ENCODE peak calls at places on chromosomes 13 and 19, in five cellular contexts. B is tibial nerve, S is fibroblast of lung, V is body of pancreas, U is keratinocyte. W is an unnamed sample.

GRCh38 chr13:42494157-42494556 is 79.8 kb upstream of the TNFSF11 start:
- DNase-seq in B (no peak), S (no peak), V (no peak), U (no peak), W (no peak)

GRCh38 chr19:11090264-11091032 is 1.2 kb downstream of the LDLR start:
- DNase-seq in S (peak), U (no peak), B (peak), V (peak), W (peak)

GRCh38 chr19:39384839-39385568 is 5.9 kb downstream of the PAF1 start:
- DNase-seq in B (no peak), S (no peak), U (no peak), V (no peak), W (no peak)

GRCh38 chr13:39047560-39047959 is 9.3 kb downstream of the NHLRC3 start:
- DNase-seq in V (no peak), B (no peak), U (no peak), S (no peak), W (no peak)

GRCh38 chr19:55621673-55622231 is 2.6 kb downstream of the ZNF784 start:
- DNase-seq in B (no peak), U (no peak), V (no peak), S (no peak), W (no peak)

GRCh38 chr19:50820549-50821247 is 2.9 kb downstream of the KLK1 start:
- DNase-seq in V (peak), S (no peak), B (no peak), U (no peak), W (no peak)

GRCh38 chr13:77599351-77599750 is 63.8 kb downstream of the SCEL start:
- DNase-seq in V (no peak), S (no peak), U (no peak), B (no peak), W (no peak)

GRCh38 chr13:20430296-20430695 is 95.4 kb downstream of the CRYL1 start:
- DNase-seq in S (no peak), V (no peak), U (no peak), B (no peak), W (no peak)

GRCh38 chr19:4054471-4055208 is 12.1 kb downstream of the ZBTB7A start:
- DNase-seq in U (no peak), V (no peak), B (no peak), S (no peak), W (no peak)

GRCh38 chr13:35144496-35144895 is 202.4 kb downstream of the NBEA start:
- DNase-seq in V (no peak), B (no peak), S (no peak), U (no peak), W (no peak)

GRCh38 chr19:35486268-35486708 is 4.0 kb downstream of the KRTDAP start:
- DNase-seq in B (no peak), V (no peak), U (no peak), S (no peak), W (no peak)

GRCh38 chr19:56133858-56134654 is 7.0 kb upstream of the ZNF444 start:
- DNase-seq in S (no peak), U (no peak), V (no peak), B (no peak), W (no peak)

GRCh38 chr13:110913911-110914292 is 967 bp downstream of the ANKRD10 start:
- DNase-seq in U (no peak), V (no peak), S (no peak), B (no peak), W (no peak)

GRCh38 chr19:3375221-3376088 is 9.1 kb downstream of the NFIC start:
- DNase-seq in V (peak), B (peak), S (peak), U (no peak), W (no peak)

GRCh38 chr19:23415561-23416191 is 20.4 kb upstream of the ZNF91 start:
- DNase-seq in B (no peak), S (no peak), V (no peak), U (no peak), W (no peak)

GRCh38 chr13:102091231-102091630 is 310.6 kb downstream of the FGF14 start:
- DNase-seq in U (no peak), V (no peak), S (no peak), B (no peak), W (no peak)

GRCh38 chr19:2245273-2245672 is 3.9 kb upstream of the AMH start:
- DNase-seq in V (no peak), B (no peak), U (no peak), S (no peak), W (no peak)

GRCh38 chr13:114067886-114068722 is 64.3 kb downstream of the RASA3 start:
- DNase-seq in U (no peak), S (no peak), V (no peak), B (no peak), W (no peak)

GRCh38 chr19:28614634-28615545 is 598.1 kb downstream of the UQCRFS1 start:
- DNase-seq in V (no peak), S (no peak), B (no peak), U (no peak), W (no peak)

GRCh38 chr13:102700088-102701031 is 5.5 kb upstream of the METTL21C start:
- DNase-seq in B (no peak), S (peak), U (no peak), V (no peak), W (no peak)

GRCh38 chr13:110197471-110197870 is 109.5 kb downstream of the COL4A1 start:
- DNase-seq in U (no peak), B (no peak), V (no peak), S (no peak), W (no peak)

GRCh38 chr19:2546128-2547032 is 70.5 kb downstream of the GADD45B start:
- DNase-seq in U (no peak), B (peak), V (peak), S (peak), W (no peak)

GRCh38 chr13:82566864-82567263 is 1315.4 kb downstream of the SLITRK1 start:
- DNase-seq in S (no peak), B (no peak), V (no peak), U (no peak), W (no peak)

GRCh38 chr13:75876371-75877050 is 240.4 kb downstream of the LMO7 start:
- DNase-seq in B (peak), V (peak), S (peak), U (peak), W (no peak)

GRCh38 chr19:5035817-5036732 is 67.2 kb downstream of the KDM4B start:
- DNase-seq in U (no peak), V (no peak), B (no peak), S (no peak), W (no peak)

GRCh38 chr13:34926513-34926912 is 15.6 kb upstream of the NBEA start:
- DNase-seq in S (peak), B (no peak), V (no peak), U (no peak), W (peak)

GRCh38 chr19:17790059-17790780 is 4.7 kb upstream of the B3GNT3 start:
- DNase-seq in B (no peak), V (no peak), S (no peak), U (no peak), W (no peak)

GRCh38 chr13:110815471-110816204 is 99.2 kb downstream of the ANKRD10 start:
- DNase-seq in V (no peak), B (no peak), U (no peak), S (no peak), W (peak)

GRCh38 chr19:10118960-10119359 is 739 bp downstream of the EIF3G start:
- DNase-seq in V (no peak), B (no peak), U (no peak), S (no peak), W (no peak)

GRCh38 chr13:47908200-47908902 is 92.7 kb downstream of the SUCLA2 start:
- DNase-seq in S (peak), B (no peak), U (no peak), V (no peak), W (peak)

GRCh38 chr19:38683393-38684077 is 36.1 kb downstream of the ACTN4 start:
- DNase-seq in B (no peak), V (peak), S (peak), U (peak), W (peak)

GRCh38 chr13:21913010-21913409 is 242.1 kb downstream of the FGF9 start:
- DNase-seq in U (no peak), B (no peak), V (no peak), S (no peak), W (no peak)

GRCh38 chr13:99206873-99207272 is 6.2 kb downstream of the UBAC2 start:
- DNase-seq in U (no peak), V (no peak), B (no peak), S (no peak), W (no peak)

GRCh38 chr19:33133438-33134031 is 1.6 kb downstream of the WDR88 start:
- DNase-seq in U (no peak), S (peak), B (no peak), V (no peak), W (no peak)

GRCh38 chr19:50710094-50710493 is 9.5 kb downstream of the SHANK1 start:
- DNase-seq in B (no peak), S (no peak), U (no peak), V (no peak), W (no peak)

GRCh38 chr13:114135731-114136171 is 3.3 kb upstream of the RASA3 start:
- DNase-seq in V (no peak), U (no peak), S (no peak), B (no peak), W (no peak)

GRCh38 chr19:40780582-40780981 is 2.5 kb downstream of the RAB4B start:
- DNase-seq in B (no peak), V (no peak), S (no peak), U (no peak), W (no peak)
- H3K27ac ChIP-seq in B (no peak), V (no peak), S (no peak), U (no peak), W (no peak)

DNA sequence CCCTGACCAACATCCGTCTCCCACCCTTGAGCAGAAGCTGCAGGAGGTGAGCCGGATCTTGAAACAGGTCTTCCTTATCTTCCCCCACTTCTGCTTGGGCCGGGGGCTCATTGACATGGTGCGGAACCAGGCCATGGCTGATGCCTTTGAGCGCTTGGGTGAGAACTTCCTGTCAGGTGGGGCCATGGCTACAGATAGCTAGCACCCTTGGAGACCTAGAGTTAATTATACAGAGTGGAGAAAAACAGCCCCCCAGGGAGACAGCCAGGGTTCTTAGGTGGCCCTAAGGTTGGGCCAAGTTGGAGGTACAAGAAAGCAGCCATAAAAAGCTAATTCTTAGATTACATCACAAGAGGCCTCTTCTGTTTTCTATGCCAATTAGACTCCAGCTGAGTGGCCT is 8.9 kb upstream of the ARHGAP45 start:
- DNase-seq in U (no peak), S (no peak), B (no peak), V (no peak), W (no peak)
- H3K27ac ChIP-seq in U (no peak), S (no peak), B (no peak), V (no peak), W (no peak)

GRCh38 chr19:18978616-18979015 is 37.6 kb upstream of the HOMER3 start:
- DNase-seq in U (no peak), V (no peak), B (no peak), S (no peak), W (no peak)
- H3K27ac ChIP-seq in U (no peak), V (no peak), B (no peak), S (no peak), W (no peak)

DNA sequence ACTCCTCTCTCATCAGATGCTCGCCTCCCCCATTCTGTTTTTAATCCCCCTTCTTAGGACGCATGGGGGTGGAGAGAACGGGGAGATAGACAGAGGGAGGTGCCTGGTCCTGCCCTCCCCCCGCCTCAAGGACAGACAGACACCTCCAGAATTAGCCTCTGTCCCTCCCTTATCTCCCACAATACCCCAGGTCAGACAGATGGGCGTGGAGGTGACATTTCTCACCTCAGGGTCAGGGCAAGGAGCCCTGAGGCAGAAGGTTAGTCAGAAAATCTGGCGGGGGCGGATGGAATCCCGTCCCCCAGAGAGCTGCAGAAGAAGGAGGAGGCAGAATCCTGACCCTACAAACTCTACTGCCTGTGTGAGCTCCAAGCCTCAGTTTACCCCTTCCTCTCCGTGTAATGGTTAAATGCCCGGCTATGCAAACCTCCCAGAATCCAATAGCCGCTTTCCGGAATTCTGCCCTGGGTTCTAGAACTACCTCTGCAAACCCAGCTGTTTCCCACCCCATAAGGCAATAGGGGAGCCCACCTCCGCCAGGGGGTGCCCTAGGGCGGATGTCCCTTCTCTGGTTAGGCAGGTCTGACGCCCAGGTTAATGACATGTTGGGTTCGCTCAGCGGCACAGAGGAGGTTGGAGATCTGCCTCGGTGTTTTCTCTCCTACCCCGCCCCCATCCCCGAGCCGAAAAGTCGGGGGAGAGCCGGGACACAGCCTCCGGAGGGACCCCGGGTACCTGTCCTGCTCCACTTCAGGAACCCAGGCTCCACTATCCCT is 900 bp downstream of the PPP1R13L start:
- DNase-seq in B (no peak), V (peak), U (peak), S (no peak), W (peak)
- H3K27ac ChIP-seq in B (no peak), V (peak), U (peak), S (no peak), W (peak)

DNA sequence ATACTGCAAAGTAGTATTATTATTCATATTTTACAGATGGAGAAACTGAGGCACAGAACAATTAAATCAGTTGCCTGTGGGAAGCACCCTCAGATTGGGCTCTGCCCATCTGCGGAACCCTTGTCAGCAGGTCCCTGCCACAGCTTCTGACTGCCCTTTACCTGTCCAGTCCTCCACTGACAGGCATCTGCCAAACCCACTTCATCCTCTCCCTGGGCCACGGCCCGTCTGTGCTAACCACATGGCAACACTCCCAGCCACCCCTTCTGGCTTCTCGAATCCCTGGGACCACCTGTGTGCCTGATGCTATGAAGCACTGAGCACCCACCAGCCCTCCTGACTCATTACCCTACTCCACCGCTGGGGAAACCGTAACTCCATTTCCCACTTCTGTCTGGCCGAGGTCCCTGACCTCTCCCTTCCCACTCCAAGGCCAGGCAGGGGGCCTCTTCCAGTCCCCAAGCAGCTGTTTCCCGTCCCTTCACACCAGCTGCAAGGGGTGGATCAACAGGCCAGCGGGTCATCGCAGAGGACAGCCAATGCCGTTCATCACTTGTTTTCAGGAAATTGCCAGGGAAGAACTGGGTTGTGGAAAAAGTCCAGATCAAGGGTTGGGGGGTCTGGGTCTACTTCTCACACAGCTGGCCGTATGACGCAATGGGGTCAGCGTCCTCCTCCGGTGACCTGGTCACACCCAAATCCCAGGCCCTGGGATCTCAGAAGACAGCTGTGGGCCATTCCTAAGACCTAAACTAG is 2.5 kb downstream of the KANK3 start:
- DNase-seq in B (no peak), V (no peak), U (no peak), S (peak), W (no peak)
- H3K27ac ChIP-seq in B (no peak), V (no peak), U (no peak), S (no peak), W (no peak)

GRCh38 chr19:40614595-40615411 is 13.6 kb downstream of the LTBP4 start:
- DNase-seq in B (peak), V (no peak), U (no peak), S (peak), W (peak)

GRCh38 chr19:40612831-40613668 is 11.9 kb downstream of the LTBP4 start:
- DNase-seq in B (peak), U (no peak), V (no peak), S (no peak), W (no peak)

GRCh38 chr19:40611900-40612698 is 10.9 kb downstream of the LTBP4 start:
- DNase-seq in S (no peak), B (no peak), U (no peak), V (no peak), W (no peak)

GRCh38 chr19:40616178-40616577 is 15.0 kb downstream of the LTBP4 start:
- DNase-seq in B (no peak), U (no peak), S (no peak), V (no peak), W (no peak)

GRCh38 chr19:40613669-40614594 is 12.8 kb downstream of the LTBP4 start:
- DNase-seq in V (no peak), U (no peak), B (peak), S (peak), W (no peak)
- H3K27ac ChIP-seq in V (peak), U (peak), B (peak), S (peak), W (peak)

DNA sequence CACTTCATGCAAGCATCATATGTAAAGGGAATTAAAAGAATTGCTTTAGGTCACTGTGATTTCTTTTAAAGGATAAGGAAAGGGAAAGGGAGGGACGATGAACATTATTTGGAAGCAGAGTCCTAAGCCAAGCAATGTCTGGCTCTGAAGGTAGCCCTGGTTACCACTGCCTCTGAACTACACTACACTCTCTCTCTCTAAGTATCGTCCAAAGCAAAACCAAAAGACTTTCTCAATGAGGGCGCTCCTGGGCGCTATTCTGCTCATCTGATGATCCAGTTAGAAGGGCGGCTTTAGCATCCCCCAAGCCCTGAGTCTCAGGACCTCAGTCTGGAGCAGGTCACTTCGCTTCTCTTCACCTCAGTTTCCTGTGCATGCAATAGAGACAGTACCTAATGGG is 26.2 kb downstream of the FOXO1 start:
- DNase-seq in B (no peak), V (no peak), S (no peak), U (no peak), W (no peak)
- H3K27ac ChIP-seq in B (peak), V (no peak), S (no peak), U (no peak), W (peak)